ENCODE peak calls at places on chromosomes 13 and 19, in ten cellular contexts. E is heart left ventricle; N is progenitor cell of endocrine pancreas; U is fibroblast of gingiva; O is MCF 10A; I is stimulated activated CD4-positive, alpha-beta T cell treated with anti-CD3 and anti-CD28 coated beads, Interleukin-1b, Interleukin-23, amount 100 ng/mL, for 1 hour; Q is prostate gland; S is neural crest cell; H is activated CD8-positive, alpha-beta memory T cell treated with anti-CD3 and anti-CD28 coated beads, Interleukin-2, amount 50 U/mL, for 48 hours; B is immature natural killer cell. P is an unnamed sample.

GRCh38 chr19:54275951-54276350 is 5.0 kb downstream of the LILRB2 start:
- DNase-seq in E (no peak), N (no peak), U (no peak), O (no peak), I (no peak), Q (no peak), S (no peak), H (no peak), B (no peak), P (no peak)

GRCh38 chr19:28468701-28469459 is 744.1 kb downstream of the UQCRFS1 start:
- DNase-seq in E (peak; percentile 24), N (no peak), U (no peak), O (no peak), I (no peak), Q (no peak), S (no peak), H (peak; percentile 56), B (peak; percentile 55), P (no peak)

GRCh38 chr19:20385056-20385455 is 180.5 kb downstream of the ZNF737 start:
- DNase-seq in E (no peak), N (no peak), U (no peak), O (no peak), I (no peak), Q (no peak), S (no peak), H (no peak), B (no peak), P (no peak)

GRCh38 chr13:39874331-39875055 is 219.0 kb downstream of the COG6 start:
- DNase-seq in E (no peak), N (no peak), U (peak; percentile 26), O (no peak), I (no peak), Q (no peak), S (no peak), H (no peak), B (no peak), P (no peak)

GRCh38 chr19:17235618-17236413 is 9.8 kb downstream of the OCEL1 start:
- DNase-seq in E (peak; percentile 76), N (peak; percentile 48), U (peak; percentile 68), O (peak; percentile 37), I (peak; percentile 56), Q (peak; percentile 67), S (peak; percentile 58), H (peak; percentile 86), B (peak; percentile 65), P (no peak)

GRCh38 chr13:73338389-73338788 is 279.6 kb downstream of the KLF5 start:
- DNase-seq in E (no peak), N (no peak), U (no peak), O (peak; percentile 84), I (no peak), Q (no peak), S (no peak), H (no peak), B (no peak), P (no peak)

GRCh38 chr13:52738719-52739467 is 727 bp downstream of the CNMD start:
- DNase-seq in E (no peak), N (peak; percentile 63), U (no peak), O (no peak), I (no peak), Q (no peak), S (peak; percentile 57), H (peak; percentile 76), B (no peak), P (no peak)

GRCh38 chr19:56167064-56167578 is 8.7 kb upstream of the GALP start:
- DNase-seq in E (no peak), N (no peak), U (no peak), O (peak; percentile 41), I (no peak), Q (no peak), S (no peak), H (no peak), B (no peak), P (no peak)

GRCh38 chr13:39106216-39106995 is 68.2 kb downstream of the NHLRC3 start:
- DNase-seq in E (no peak), N (no peak), U (no peak), O (peak; percentile 13), I (no peak), Q (no peak), S (no peak), H (no peak), B (no peak), P (no peak)

GRCh38 chr19:40383668-40384248 is 6.2 kb downstream of the HIPK4 start:
- DNase-seq in E (no peak), N (no peak), U (no peak), O (no peak), I (no peak), Q (no peak), S (no peak), H (no peak), B (no peak), P (no peak)

GRCh38 chr13:33859691-33860303 is 41.8 kb downstream of the RFC3 start:
- DNase-seq in E (no peak), N (no peak), U (no peak), O (peak; percentile 51), I (no peak), Q (no peak), S (no peak), H (no peak), B (no peak), P (no peak)

GRCh38 chr13:59126474-59126873 is 1037.3 kb downstream of the DIAPH3 start:
- DNase-seq in E (no peak), N (no peak), U (no peak), O (no peak), I (no peak), Q (no peak), S (no peak), H (no peak), B (no peak), P (no peak)

GRCh38 chr19:5822181-5822844 is 17.2 kb downstream of the FUT6 start:
- DNase-seq in E (no peak), N (no peak), U (no peak), O (no peak), I (no peak), Q (no peak), S (no peak), H (no peak), B (no peak), P (no peak)

GRCh38 chr19:8323781-8324185 is 2.5 kb downstream of the RPS28 start:
- DNase-seq in E (no peak), N (no peak), U (no peak), O (no peak), I (no peak), Q (no peak), S (no peak), H (peak; percentile 68), B (no peak), P (no peak)

GRCh38 chr19:7888826-7889217 is 512 bp downstream of the LRRC8E start:
- DNase-seq in E (no peak), N (no peak), U (no peak), O (no peak), I (no peak), Q (no peak), S (no peak), H (no peak), B (no peak), P (no peak)

GRCh38 chr13:23289917-23290357 is 109.2 kb downstream of the SGCG start:
- DNase-seq in E (peak; percentile 29), N (no peak), U (peak; percentile 8), O (peak; percentile 30), I (no peak), Q (peak; percentile 10), S (no peak), H (no peak), B (no peak), P (no peak)

GRCh38 chr19:16301999-16302694 is 22.5 kb upstream of the KLF2 start:
- DNase-seq in E (no peak), N (no peak), U (no peak), O (peak; percentile 83), I (no peak), Q (no peak), S (no peak), H (no peak), B (no peak), P (no peak)

GRCh38 chr13:73060251-73061160 is 1.7 kb downstream of the KLF5 start:
- DNase-seq in E (peak; percentile 29), N (no peak), U (peak; percentile 56), O (peak; percentile 71), I (no peak), Q (peak; percentile 33), S (no peak), H (no peak), B (no peak), P (no peak)

GRCh38 chr19:2207991-2208860 is 27.9 kb downstream of the PLEKHJ1 start:
- DNase-seq in E (peak; percentile 62), N (no peak), U (peak; percentile 74), O (no peak), I (no peak), Q (no peak), S (no peak), H (no peak), B (no peak), P (no peak)

GRCh38 chr13:22915442-22916082 is 265.2 kb upstream of the SGCG start:
- DNase-seq in E (peak; percentile 38), N (peak; percentile 77), U (peak; percentile 11), O (peak; percentile 0), I (no peak), Q (peak; percentile 32), S (peak; percentile 58), H (no peak), B (no peak), P (no peak)

GRCh38 chr19:10295305-10295846 is 5.6 kb downstream of the ICAM5 start:
- DNase-seq in E (no peak), N (no peak), U (no peak), O (no peak), I (no peak), Q (no peak), S (no peak), H (peak; percentile 73), B (peak; percentile 74), P (no peak)

GRCh38 chr13:94252209-94252608 is 227.3 kb downstream of the DCT start:
- DNase-seq in E (no peak), N (no peak), U (no peak), O (no peak), I (no peak), Q (no peak), S (no peak), H (no peak), B (no peak), P (no peak)

GRCh38 chr13:111482126-111482525 is 161.7 kb downstream of the TEX29 start:
- DNase-seq in E (no peak), N (no peak), U (no peak), O (no peak), I (no peak), Q (no peak), S (no peak), H (no peak), B (no peak), P (no peak)

GRCh38 chr13:87444135-87444534 is 227.0 kb upstream of the SLITRK5 start:
- DNase-seq in E (no peak), N (no peak), U (no peak), O (no peak), I (no peak), Q (no peak), S (no peak), H (no peak), B (no peak), P (no peak)

GRCh38 chr19:50290775-50291174 is 38.4 kb downstream of the KCNC3 start:
- DNase-seq in E (no peak), N (no peak), U (no peak), O (no peak), I (no peak), Q (no peak), S (no peak), H (no peak), B (no peak), P (no peak)

GRCh38 chr13:26041476-26041875 is 10.3 kb downstream of the SHISA2 start:
- DNase-seq in E (no peak), N (no peak), U (no peak), O (no peak), I (no peak), Q (no peak), S (no peak), H (no peak), B (no peak), P (no peak)

GRCh38 chr13:90640976-90641375 is 706.5 kb upstream of the MIR17HG start:
- DNase-seq in E (no peak), N (no peak), U (no peak), O (peak; percentile 56), I (no peak), Q (no peak), S (no peak), H (no peak), B (no peak), P (no peak)

GRCh38 chr13:31824705-31825512 is 85.6 kb downstream of the RXFP2 start:
- DNase-seq in E (no peak), N (no peak), U (peak; percentile 38), O (peak; percentile 24), I (no peak), Q (no peak), S (no peak), H (no peak), B (no peak), P (no peak)

P was measured in GOT3.